ENCODE peak calls at places on chromosomes 6 and 20, in ten cellular contexts. J is Karpas-422, G is SK-N-SH, C is GM23248, F is HCT116, P is GM23338, R is hepatocyte, S is PC-9, O is PC-3, Y is MM.1S. L is an unnamed sample.

GRCh38 chr6:31896856-31897611 is 464 bp downstream of the EHMT2 start:
- DNase-seq in P (peak; percentile 46), Y (no peak), R (peak; percentile 40), O (no peak), J (peak; percentile 56), F (no peak), G (peak; percentile 90), S (no peak), C (peak; percentile 32), L (peak; percentile 36)

GRCh38 chr20:37745553-37745952 is 51.7 kb downstream of the CTNNBL1 start:
- DNase-seq in Y (no peak), J (no peak), G (no peak), P (peak; percentile 19), F (no peak), O (peak; percentile 46), S (no peak), R (no peak), C (no peak), L (peak; percentile 74)

GRCh38 chr6:47246556-47246955 is 63.1 kb downstream of the TNFRSF21 start:
- DNase-seq in C (no peak), S (no peak), Y (peak; percentile 55), R (no peak), J (no peak), G (no peak), P (no peak), O (no peak), F (no peak), L (peak; percentile 71)

GRCh38 chr6:41630069-41630468 is 8.2 kb upstream of the MDFI start:
- DNase-seq in R (no peak), O (no peak), Y (no peak), F (no peak), P (no peak), C (no peak), G (no peak), S (no peak), J (peak; percentile 5), L (no peak)

GRCh38 chr6:118748311-118749062 is 97.1 kb upstream of the CEP85L start:
- DNase-seq in P (peak; percentile 53), C (peak; percentile 76), R (no peak), F (no peak), S (peak; percentile 42), O (peak; percentile 30), J (no peak), Y (no peak), G (peak; percentile 50), L (no peak)

GRCh38 chr6:53347921-53348435 is 772 bp downstream of the ELOVL5 start:
- DNase-seq in C (peak; percentile 84), F (no peak), O (peak; percentile 46), Y (no peak), G (peak; percentile 87), P (peak; percentile 71), S (no peak), J (peak; percentile 72), R (peak; percentile 81), L (peak; percentile 62)

GRCh38 chr6:29626948-29627761 is 5.8 kb downstream of the GABBR1 start:
- DNase-seq in Y (no peak), O (no peak), J (no peak), P (no peak), G (peak; percentile 67), S (no peak), R (peak; percentile 27), F (no peak), C (peak; percentile 36), L (no peak)

GRCh38 chr6:106894978-106895702 is 79.4 kb downstream of the CD24 start:
- DNase-seq in J (no peak), F (no peak), O (peak; percentile 34), C (peak; percentile 22), P (peak; percentile 17), R (peak; percentile 46), S (peak; percentile 68), G (no peak), Y (no peak), L (peak; percentile 20)

GRCh38 chr6:71294121-71294523 is 5.5 kb downstream of the OGFRL1 start:
- DNase-seq in P (no peak), Y (no peak), R (no peak), G (no peak), C (peak; percentile 89), S (peak; percentile 64), O (peak; percentile 74), J (no peak), F (no peak), L (no peak)

GRCh38 chr20:41259309-41259708 is 58.2 kb downstream of the ZHX3 start:
- DNase-seq in G (no peak), S (no peak), C (no peak), Y (no peak), O (no peak), R (no peak), P (no peak), F (no peak), J (no peak), L (no peak)

DNA sequence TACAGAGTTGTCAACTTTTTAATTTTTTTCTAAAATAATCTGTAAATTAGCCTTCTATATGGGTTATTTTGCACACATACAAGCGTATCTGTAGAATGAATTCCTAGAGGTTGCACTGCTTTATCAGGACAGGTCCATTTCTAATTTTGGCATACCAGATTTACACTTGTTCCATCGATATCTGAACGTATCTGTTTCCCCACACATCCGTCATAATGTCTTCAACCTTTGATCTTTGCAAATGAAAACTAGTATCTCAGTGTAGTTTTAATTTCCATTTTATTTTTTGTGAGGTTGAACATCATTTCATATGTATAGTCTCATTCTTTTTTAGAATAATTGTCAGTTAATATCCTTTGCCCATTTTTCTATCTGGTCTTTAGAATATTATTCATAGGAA is 22.7 kb downstream of the SENP6 start:
- DNase-seq in P (no peak), O (no peak), J (no peak), C (no peak), G (no peak), F (no peak), Y (no peak), R (no peak), S (no peak), L (no peak)
- H3K9me2 ChIP-seq in P (no peaks in the 10 kb centered on the region), O (no peaks in the 10 kb centered on the region), J (no peaks in the 10 kb centered on the region), C (no peaks in the 10 kb centered on the region), G (no peaks in the 10 kb centered on the region), F (no peaks in the 10 kb centered on the region), Y (no peaks in the 10 kb centered on the region), R (no peaks in the 10 kb centered on the region), S (no peaks in the 10 kb centered on the region), L (no peaks in the 10 kb centered on the region)

GRCh38 chr20:24977336-24977735 is 15.2 kb downstream of the APMAP start:
- DNase-seq in C (no peak), R (no peak), P (no peak), J (no peak), S (no peak), G (no peak), O (no peak), Y (no peak), F (no peak), L (no peak)
- H3K9me2 ChIP-seq in C (no peaks in the 10 kb centered on the region), R (no peaks in the 10 kb centered on the region), P (no peaks in the 10 kb centered on the region), J (no peaks in the 10 kb centered on the region), S (no peaks in the 10 kb centered on the region), G (no peaks in the 10 kb centered on the region), O (no peaks in the 10 kb centered on the region), Y (no peaks in the 10 kb centered on the region), F (no peaks in the 10 kb centered on the region), L (no peaks in the 10 kb centered on the region)

GRCh38 chr6:100904316-100904715 is 23.2 kb upstream of the ASCC3 start:
- DNase-seq in S (no peak), O (peak; percentile 10), F (no peak), J (no peak), P (no peak), G (no peak), R (peak; percentile 20), C (no peak), Y (no peak), L (no peak)
- H3K9me2 ChIP-seq in S (no peaks in the 10 kb centered on the region), O (no peaks in the 10 kb centered on the region), F (no peaks in the 10 kb centered on the region), J (no peaks in the 10 kb centered on the region), P (no peaks in the 10 kb centered on the region), G (no peaks in the 10 kb centered on the region), R (no peaks in the 10 kb centered on the region), C (no peaks in the 10 kb centered on the region), Y (no peaks in the 10 kb centered on the region), L (no peaks in the 10 kb centered on the region)

GRCh38 chr6:5854900-5855299 is 151.8 kb downstream of the NRN1 start:
- DNase-seq in R (no peak), F (no peak), Y (no peak), J (peak; percentile 45), P (peak; percentile 17), G (no peak), S (no peak), C (no peak), O (no peak), L (no peak)
- H3K9me2 ChIP-seq in R (no peaks in the 10 kb centered on the region), F (no peaks in the 10 kb centered on the region), Y (no peaks in the 10 kb centered on the region), J (no peaks in the 10 kb centered on the region), P (peaks cover 7% of the 10 kb centered on the region), G (no peaks in the 10 kb centered on the region), S (no peaks in the 10 kb centered on the region), C (no peaks in the 10 kb centered on the region), O (no peaks in the 10 kb centered on the region), L (no peaks in the 10 kb centered on the region)

GRCh38 chr20:53557157-53557556 is 36.5 kb downstream of the ZNF217 start:
- DNase-seq in P (no peak), C (no peak), J (no peak), G (no peak), Y (no peak), O (no peak), F (no peak), S (no peak), R (no peak), L (no peak)

GRCh38 chr20:53559816-53560215 is 33.8 kb downstream of the ZNF217 start:
- DNase-seq in C (peak; percentile 26), R (no peak), Y (no peak), O (peak; percentile 38), F (no peak), J (no peak), P (no peak), S (no peak), G (no peak), L (no peak)

GRCh38 chr20:53550590-53551187 is 43.0 kb downstream of the ZNF217 start:
- DNase-seq in F (no peak), Y (no peak), J (no peak), C (no peak), G (no peak), P (no peak), R (no peak), S (no peak), O (no peak), L (no peak)

GRCh38 chr20:53556267-53556897 is 37.3 kb downstream of the ZNF217 start:
- DNase-seq in F (no peak), C (no peak), S (no peak), G (no peak), R (no peak), Y (no peak), O (no peak), P (no peak), J (no peak), L (no peak)

GRCh38 chr20:53555081-53555480 is 38.6 kb downstream of the ZNF217 start:
- DNase-seq in R (no peak), S (no peak), J (no peak), O (no peak), P (no peak), Y (peak; percentile 40), F (no peak), C (no peak), G (no peak), L (no peak)
- H3K9me2 ChIP-seq in R (no peaks in the 10 kb centered on the region), S (no peaks in the 10 kb centered on the region), J (no peaks in the 10 kb centered on the region), O (no peaks in the 10 kb centered on the region), P (no peaks in the 10 kb centered on the region), Y (no peaks in the 10 kb centered on the region), F (no peaks in the 10 kb centered on the region), C (no peaks in the 10 kb centered on the region), G (no peaks in the 10 kb centered on the region), L (no peaks in the 10 kb centered on the region)

GRCh38 chr6:6697620-6698019 is 109.1 kb downstream of the LY86 start:
- DNase-seq in O (no peak), P (no peak), J (no peak), G (no peak), F (no peak), Y (no peak), R (no peak), C (no peak), S (no peak), L (no peak)
- H3K9me2 ChIP-seq in O (no peaks in the 10 kb centered on the region), P (peaks cover 11% of the 10 kb centered on the region), J (no peaks in the 10 kb centered on the region), G (no peaks in the 10 kb centered on the region), F (no peaks in the 10 kb centered on the region), Y (no peaks in the 10 kb centered on the region), R (no peaks in the 10 kb centered on the region), C (no peaks in the 10 kb centered on the region), S (no peaks in the 10 kb centered on the region), L (no peaks in the 10 kb centered on the region)

L was measured in OCI-LY7.